ENCODE peak calls at places on chromosomes 5 and 9, in six cellular contexts. One of them, this sample, is unnamed.

GRCh38 chr9:36154213-36154952 is 14.8 kb upstream of the CCIN start:
- DNase-seq in NCI-H69: peak; percentile 24
- DNase-seq in fibroblast of villous mesenchyme: peak; percentile 74
- DNase-seq in activated CD4-positive, alpha-beta T cell treated with anti-CD3 and anti-CD28 coated beads for 48 hours: no peak
- DNase-seq in activated naive CD4-positive, alpha-beta T cell treated with anti-CD3 and anti-CD28 coated beads for 36 hours: no peak
- DNase-seq in glutamatergic neuron: no peak
- DNase-seq in this sample: peak; percentile 56

GRCh38 chr5:168088415-168089165 is 202.9 kb upstream of the WWC1 start:
- DNase-seq in NCI-H69: no peak
- DNase-seq in fibroblast of villous mesenchyme: peak; percentile 78
- DNase-seq in activated CD4-positive, alpha-beta T cell treated with anti-CD3 and anti-CD28 coated beads for 48 hours: no peak
- DNase-seq in activated naive CD4-positive, alpha-beta T cell treated with anti-CD3 and anti-CD28 coated beads for 36 hours: no peak
- DNase-seq in glutamatergic neuron: no peak
- DNase-seq in this sample: no peak

GRCh38 chr9:121818016-121818661 is 166.7 kb downstream of the DAB2IP start:
- DNase-seq in NCI-H69: no peak
- DNase-seq in fibroblast of villous mesenchyme: no peak
- DNase-seq in activated CD4-positive, alpha-beta T cell treated with anti-CD3 and anti-CD28 coated beads for 48 hours: no peak
- DNase-seq in activated naive CD4-positive, alpha-beta T cell treated with anti-CD3 and anti-CD28 coated beads for 36 hours: no peak
- DNase-seq in glutamatergic neuron: no peak
- DNase-seq in this sample: no peak

GRCh38 chr5:170491479-170491878 is 12.3 kb upstream of the KCNIP1 start:
- DNase-seq in NCI-H69: no peak
- DNase-seq in fibroblast of villous mesenchyme: peak; percentile 61
- DNase-seq in activated CD4-positive, alpha-beta T cell treated with anti-CD3 and anti-CD28 coated beads for 48 hours: no peak
- DNase-seq in activated naive CD4-positive, alpha-beta T cell treated with anti-CD3 and anti-CD28 coated beads for 36 hours: no peak
- DNase-seq in glutamatergic neuron: no peak
- DNase-seq in this sample: peak; percentile 94

GRCh38 chr5:53362521-53362941 is 117.9 kb upstream of the FST start:
- DNase-seq in NCI-H69: no peak
- DNase-seq in fibroblast of villous mesenchyme: peak; percentile 80
- DNase-seq in activated CD4-positive, alpha-beta T cell treated with anti-CD3 and anti-CD28 coated beads for 48 hours: no peak
- DNase-seq in activated naive CD4-positive, alpha-beta T cell treated with anti-CD3 and anti-CD28 coated beads for 36 hours: no peak
- DNase-seq in glutamatergic neuron: no peak
- DNase-seq in this sample: peak; percentile 100

GRCh38 chr5:81819556-81820314 is 68.8 kb upstream of the SSBP2 start:
- DNase-seq in NCI-H69: peak; percentile 35
- DNase-seq in fibroblast of villous mesenchyme: peak; percentile 32
- DNase-seq in activated CD4-positive, alpha-beta T cell treated with anti-CD3 and anti-CD28 coated beads for 48 hours: no peak
- DNase-seq in activated naive CD4-positive, alpha-beta T cell treated with anti-CD3 and anti-CD28 coated beads for 36 hours: no peak
- DNase-seq in glutamatergic neuron: no peak
- DNase-seq in this sample: peak; percentile 52

GRCh38 chr9:98909935-98910334 is 33.8 kb upstream of the COL15A1 start:
- DNase-seq in NCI-H69: no peak
- DNase-seq in fibroblast of villous mesenchyme: no peak
- DNase-seq in activated CD4-positive, alpha-beta T cell treated with anti-CD3 and anti-CD28 coated beads for 48 hours: no peak
- DNase-seq in activated naive CD4-positive, alpha-beta T cell treated with anti-CD3 and anti-CD28 coated beads for 36 hours: no peak
- DNase-seq in glutamatergic neuron: no peak
- DNase-seq in this sample: no peak

GRCh38 chr9:35367451-35367850 is 122.5 kb upstream of the RUSC2 start:
- DNase-seq in NCI-H69: no peak
- DNase-seq in fibroblast of villous mesenchyme: peak; percentile 72
- DNase-seq in activated CD4-positive, alpha-beta T cell treated with anti-CD3 and anti-CD28 coated beads for 48 hours: no peak
- DNase-seq in activated naive CD4-positive, alpha-beta T cell treated with anti-CD3 and anti-CD28 coated beads for 36 hours: no peak
- DNase-seq in glutamatergic neuron: no peak
- DNase-seq in this sample: peak; percentile 94

GRCh38 chr5:179906795-179907569 is 715 bp downstream of the TBC1D9B start:
- DNase-seq in NCI-H69: peak; percentile 67
- DNase-seq in fibroblast of villous mesenchyme: peak; percentile 31
- DNase-seq in activated CD4-positive, alpha-beta T cell treated with anti-CD3 and anti-CD28 coated beads for 48 hours: peak; percentile 43
- DNase-seq in activated naive CD4-positive, alpha-beta T cell treated with anti-CD3 and anti-CD28 coated beads for 36 hours: peak; percentile 33
- DNase-seq in glutamatergic neuron: peak; percentile 61
- DNase-seq in this sample: peak; percentile 11

GRCh38 chr5:150498501-150498900 is 9.4 kb upstream of the NDST1 start:
- DNase-seq in NCI-H69: peak; percentile 40
- DNase-seq in fibroblast of villous mesenchyme: no peak
- DNase-seq in activated CD4-positive, alpha-beta T cell treated with anti-CD3 and anti-CD28 coated beads for 48 hours: no peak
- DNase-seq in activated naive CD4-positive, alpha-beta T cell treated with anti-CD3 and anti-CD28 coated beads for 36 hours: no peak
- DNase-seq in glutamatergic neuron: no peak
- DNase-seq in this sample: no peak